ENCODE peak calls at places on chromosomes 5 and 9, in nine cellular contexts. B is heart right ventricle; S is NCI-H345; Z is left cardiac atrium; E is HTR-8/SVneo; W is amniotic epithelial cell; Q is activated CD4-positive, alpha-beta T cell treated with anti-CD3 and anti-CD28 coated beads for 24 hours; H is tibial artery; A is mesothelial cell of epicardium. N is an unnamed sample.

GRCh38 chr9:89986190-89986589 is 381.4 kb downstream of the GADD45G start:
- DNase-seq in B (no peak), S (no peak), Z (no peak), E (no peak), W (no peak), Q (peak), H (no peak), A (no peak), N (no peak)

GRCh38 chr9:104286792-104287191 is 192.7 kb downstream of the SMC2 start:
- DNase-seq in B (no peak), S (no peak), Z (no peak), E (no peak), W (peak), Q (no peak), H (no peak), A (no peak), N (no peak)

GRCh38 chr5:113059232-113059805 is 82.7 kb downstream of the DCP2 start:
- DNase-seq in B (peak), S (no peak), Z (peak), E (peak), W (peak), Q (no peak), H (no peak), A (no peak), N (no peak)

GRCh38 chr5:64637837-64638443 is 52.4 kb upstream of the SHISAL2B start:
- DNase-seq in B (no peak), S (no peak), Z (no peak), E (peak), W (no peak), Q (no peak), H (no peak), A (no peak), N (no peak)

GRCh38 chr5:127001621-127002296 is 28.6 kb downstream of the MARCHF3 start:
- DNase-seq in B (no peak), S (no peak), Z (no peak), E (peak), W (peak), Q (no peak), H (no peak), A (no peak), N (no peak)

GRCh38 chr5:176530983-176531901 is 6.0 kb downstream of the RNF44 start:
- DNase-seq in B (no peak), S (no peak), Z (no peak), E (no peak), W (no peak), Q (no peak), H (no peak), A (no peak), N (peak)

GRCh38 chr9:113906411-113907110 is 30.5 kb downstream of the ZNF618 start:
- DNase-seq in B (no peak), S (no peak), Z (no peak), E (no peak), W (no peak), Q (no peak), H (no peak), A (no peak), N (no peak)

GRCh38 chr9:27442464-27442863 is 81.6 kb upstream of the IFNK start:
- DNase-seq in B (no peak), S (no peak), Z (no peak), E (no peak), W (no peak), Q (no peak), H (no peak), A (no peak), N (no peak)

GRCh38 chr5:142151436-142152382 is 43.1 kb downstream of the NDFIP1 start:
- DNase-seq in B (no peak), S (peak), Z (peak), E (peak), W (peak), Q (peak), H (peak), A (peak), N (peak)

GRCh38 chr5:133240425-133241091 is 188.7 kb downstream of the HSPA4 start:
- DNase-seq in B (no peak), S (peak), Z (peak), E (peak), W (peak), Q (peak), H (peak), A (no peak), N (no peak)

GRCh38 chr5:94849821-94850736 is 231.6 kb downstream of the SLF1 start:
- DNase-seq in B (no peak), S (peak), Z (no peak), E (no peak), W (peak), Q (no peak), H (no peak), A (no peak), N (no peak)

GRCh38 chr5:96768708-96769251 is 39.0 kb downstream of the ERAP1 start:
- DNase-seq in B (no peak), S (no peak), Z (no peak), E (no peak), W (no peak), Q (no peak), H (no peak), A (no peak), N (no peak)

GRCh38 chr5:141001854-141002666 is 35.8 kb downstream of the PCDHAC2 start:
- DNase-seq in B (no peak), S (peak), Z (peak), E (peak), W (no peak), Q (no peak), H (no peak), A (peak), N (peak)

GRCh38 chr5:76303917-76304316 is 99.2 kb upstream of the IQGAP2 start:
- DNase-seq in B (no peak), S (peak), Z (no peak), E (no peak), W (no peak), Q (no peak), H (no peak), A (no peak), N (peak)

GRCh38 chr5:51559390-51559789 is 176.1 kb downstream of the ISL1 start:
- DNase-seq in B (no peak), S (no peak), Z (no peak), E (no peak), W (no peak), Q (no peak), H (no peak), A (no peak), N (no peak)

GRCh38 chr5:15885156-15885555 is 294.4 kb downstream of the MARCHF11 start:
- DNase-seq in B (no peak), S (no peak), Z (no peak), E (no peak), W (peak), Q (no peak), H (no peak), A (no peak), N (no peak)

GRCh38 chr5:132392978-132393825 is 23.7 kb downstream of the SLC22A5 start:
- DNase-seq in B (no peak), S (peak), Z (no peak), E (no peak), W (no peak), Q (no peak), H (no peak), A (no peak), N (no peak)

GRCh38 chr5:81909677-81910076 is 62.1 kb upstream of the ATG10 start:
- DNase-seq in B (no peak), S (no peak), Z (no peak), E (no peak), W (no peak), Q (no peak), H (no peak), A (no peak), N (no peak)